ENCODE peak calls at places on chromosomes 13 and 19, in four cellular contexts. M is aorta, U is activated B cell treated with CpG ODN at 0.5 μM for 24 hours, X is Calu3. Y is an unnamed sample.

GRCh38 chr13:114078501-114079451 is 53.6 kb downstream of the RASA3 start:
- DNase-seq in X (no peak), U (no peak), M (peak; percentile 65), Y (peak; percentile 79)

GRCh38 chr13:114067886-114068722 is 64.3 kb downstream of the RASA3 start:
- DNase-seq in M (peak; percentile 54), U (peak; percentile 46), X (no peak), Y (no peak)

GRCh38 chr19:45828945-45829344 is 13.8 kb upstream of the RSPH6A start:
- DNase-seq in X (no peak), U (no peak), M (no peak), Y (no peak)

GRCh38 chr13:23705578-23705977 is 135.4 kb downstream of the TNFRSF19 start:
- DNase-seq in M (no peak), X (no peak), U (no peak), Y (no peak)

GRCh38 chr13:102395939-102396338 is 5.9 kb downstream of the FGF14 start:
- DNase-seq in X (no peak), M (no peak), U (no peak), Y (no peak)

GRCh38 chr13:36531746-36532486 is 99.6 kb downstream of the CCNA1 start:
- DNase-seq in M (no peak), U (no peak), X (no peak), Y (peak; percentile 30)

GRCh38 chr13:75798353-75799245 is 162.5 kb downstream of the LMO7 start:
- DNase-seq in U (no peak), M (no peak), X (no peak), Y (peak; percentile 58)

GRCh38 chr19:33809960-33810359 is 13.3 kb downstream of the KCTD15 start:
- DNase-seq in X (no peak), M (no peak), U (no peak), Y (no peak)

GRCh38 chr19:51219307-51219706 is 5.6 kb upstream of the CD33 start:
- DNase-seq in U (no peak), M (no peak), X (no peak), Y (no peak)

GRCh38 chr13:59360108-59360507 is 803.6 kb downstream of the DIAPH3 start:
- DNase-seq in U (no peak), X (no peak), M (peak; percentile 54), Y (no peak)

GRCh38 chr19:53432088-53432661 is 391 bp downstream of the ZNF761 start:
- DNase-seq in M (peak; percentile 50), X (peak; percentile 30), U (no peak), Y (no peak)

GRCh38 chr13:27347373-27347772 is 76.7 kb downstream of the RASL11A start:
- DNase-seq in U (no peak), X (no peak), M (no peak), Y (no peak)

GRCh38 chr19:33399745-33400681 is 26.5 kb downstream of the CEBPG start:
- DNase-seq in M (peak; percentile 41), U (no peak), X (no peak), Y (no peak)

GRCh38 chr19:13797870-13798269 is 2.6 kb downstream of the ZSWIM4 start:
- DNase-seq in M (peak; percentile 82), U (no peak), X (peak; percentile 31), Y (peak; percentile 84)

GRCh38 chr13:104954210-104954609 is 1581.3 kb downstream of the EFNB2 start:
- DNase-seq in X (no peak), M (no peak), U (no peak), Y (no peak)

GRCh38 chr13:43587376-43587775 is 199.4 kb downstream of the ENOX1 start:
- DNase-seq in X (no peak), M (no peak), U (no peak), Y (no peak)

GRCh38 chr13:113621046-113621445 is 36.5 kb downstream of the TFDP1 start:
- DNase-seq in X (no peak), M (peak; percentile 27), U (no peak), Y (no peak)

GRCh38 chr13:50993908-50994307 is 84.3 kb downstream of the RNASEH2B start:
- DNase-seq in M (no peak), U (no peak), X (no peak), Y (no peak)

GRCh38 chr13:33186851-33187250 is 98.7 kb downstream of the STARD13 start:
- DNase-seq in U (no peak), M (no peak), X (peak; percentile 8), Y (peak; percentile 76)

GRCh38 chr19:2840794-2841790 is at the start of gene ZNF555:
- DNase-seq in U (peak; percentile 88), M (peak; percentile 99), X (peak; percentile 96), Y (peak; percentile 99)

GRCh38 chr13:78657699-78658629 is 991 bp downstream of the OBI1 start:
- DNase-seq in U (no peak), M (no peak), X (no peak), Y (peak; percentile 17)

GRCh38 chr13:112803422-112803821 is 113.6 kb downstream of the ATP11A start:
- DNase-seq in M (no peak), X (no peak), U (no peak), Y (no peak)

GRCh38 chr19:16142032-16142580 is 1.4 kb upstream of the HSH2D start:
- DNase-seq in M (no peak), X (no peak), U (no peak), Y (no peak)

GRCh38 chr19:1646931-1647663 is 5.3 kb downstream of the TCF3 start:
- DNase-seq in X (no peak), M (no peak), U (no peak), Y (no peak)

GRCh38 chr13:88022826-88023225 is 351.7 kb downstream of the SLITRK5 start:
- DNase-seq in M (no peak), X (no peak), U (no peak), Y (no peak)

GRCh38 chr13:30027569-30028455 is 177.4 kb upstream of the UBL3 start:
- DNase-seq in X (no peak), U (no peak), M (no peak), Y (peak; percentile 75)

GRCh38 chr13:104984296-104984818 is 1551.1 kb downstream of the EFNB2 start:
- DNase-seq in M (peak; percentile 55), X (no peak), U (no peak), Y (peak; percentile 88)

Y was measured in astrocyte of the spinal cord.